ENCODE peak calls at places on chromosomes 6 and 20, in four cellular contexts. Q is HepG2, R is GM12878, V is K562. T is an unnamed sample.

GRCh38 chr20:7503501-7503900 is 436.8 kb downstream of the HAO1 start:
- DNase-seq in Q (no peak), R (no peak), V (no peak), T (no peak)

GRCh38 chr20:3572151-3572550 is 91.0 kb downstream of the GFRA4 start:
- DNase-seq in Q (no peak), R (no peak), V (no peak), T (no peak)

GRCh38 chr6:33126101-33126714 is 50.4 kb downstream of the HLA-DPB1 start:
- DNase-seq in Q (peak), R (no peak), V (peak), T (peak)

GRCh38 chr6:131103296-131103695 is 32.0 kb upstream of the AKAP7 start:
- DNase-seq in Q (no peak), R (no peak), V (no peak), T (no peak)

GRCh38 chr6:2839195-2839981 is 2.3 kb downstream of the SERPINB1 start:
- DNase-seq in Q (peak), R (no peak), V (no peak), T (no peak)

GRCh38 chr20:56181593-56181992 is 66.9 kb upstream of the MC3R start:
- DNase-seq in Q (no peak), R (no peak), V (no peak), T (no peak)

GRCh38 chr6:16130932-16131387 is 2.1 kb downstream of the MYLIP start:
- DNase-seq in Q (peak), R (peak), V (peak), T (peak)

GRCh38 chr20:58084966-58085365 is 143.5 kb downstream of the ANKRD60 start:
- DNase-seq in Q (no peak), R (no peak), V (no peak), T (no peak)

GRCh38 chr6:5315883-5316282 is 54.6 kb downstream of the FARS2 start:
- DNase-seq in Q (no peak), R (no peak), V (no peak), T (no peak)

GRCh38 chr6:2999005-2999620 is 581 bp upstream of the NQO2 start:
- DNase-seq in Q (peak), R (no peak), V (no peak), T (no peak)

GRCh38 chr6:136547336-136547735 is 2.9 kb downstream of the MAP7 start:
- DNase-seq in Q (no peak), R (no peak), V (no peak), T (peak)

GRCh38 chr6:82863771-82864170 is 201.9 kb downstream of the UBE3D start:
- DNase-seq in Q (no peak), R (no peak), V (no peak), T (no peak)

GRCh38 chr20:46681032-46681854 is 8.0 kb downstream of the TP53RK start:
- DNase-seq in Q (peak), R (peak), V (peak), T (peak)

GRCh38 chr6:30480536-30481156 is 8.7 kb upstream of the HLA-E start:
- DNase-seq in Q (no peak), R (no peak), V (no peak), T (no peak)
- TF ChIP-seq FOXK2 in Q (no peak), R (peak), V (no peak), T (no peak)

GRCh38 chr20:1357921-1358671 is 29.2 kb upstream of the SDCBP2 start:
- DNase-seq in Q (no peak), R (no peak), V (no peak), T (no peak)
- TF ChIP-seq FOXK2 in Q (no peak), R (no peak), V (no peak), T (no peak)

GRCh38 chr6:70119218-70119835 is 183.6 kb downstream of the COL9A1 start:
- DNase-seq in Q (peak), R (no peak), V (no peak), T (no peak)

GRCh38 chr6:70130865-70131264 is 172.0 kb downstream of the COL9A1 start:
- DNase-seq in Q (no peak), R (no peak), V (no peak), T (no peak)

GRCh38 chr6:70124443-70124842 is 178.4 kb downstream of the COL9A1 start:
- DNase-seq in Q (no peak), R (no peak), V (no peak), T (no peak)

GRCh38 chr6:70129341-70129740 is 173.5 kb downstream of the COL9A1 start:
- DNase-seq in Q (no peak), R (no peak), V (no peak), T (no peak)

DNA sequence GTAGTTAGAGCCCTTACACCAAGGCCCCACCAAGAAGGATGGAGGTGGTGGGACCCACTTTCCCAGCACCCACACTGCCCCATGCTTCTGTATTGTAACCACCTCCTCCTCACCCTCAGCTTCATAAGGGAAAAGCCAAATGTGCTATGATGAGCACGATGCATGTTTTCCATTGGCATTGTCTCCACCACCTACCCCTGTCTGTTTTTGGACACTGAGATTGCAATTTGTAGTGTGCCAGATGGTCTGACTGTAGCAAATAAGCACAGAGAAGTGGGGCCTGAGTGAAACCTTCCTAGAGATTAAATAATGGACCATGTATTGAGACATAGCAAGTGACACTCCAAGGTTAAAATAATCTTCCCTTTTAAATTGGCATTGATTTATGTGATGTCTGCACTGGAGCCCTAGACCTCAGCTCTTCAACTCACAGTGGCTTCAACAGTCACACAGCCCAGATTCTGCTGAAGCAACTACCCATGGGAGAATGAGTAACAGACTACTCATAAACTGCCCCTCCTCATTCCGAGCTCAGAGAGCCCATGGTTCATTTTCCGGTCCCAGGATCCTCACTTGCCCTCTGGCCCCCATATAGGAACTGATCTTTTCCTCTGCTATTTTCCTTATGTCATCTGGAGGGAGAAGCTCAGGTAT is 177.9 kb downstream of the COL9A1 start:
- DNase-seq in Q (no peak), R (no peak), V (no peak), T (no peak)
- TF ChIP-seq FOXK2 in Q (no peak), R (no peak), V (no peak), T (no peak)

DNA sequence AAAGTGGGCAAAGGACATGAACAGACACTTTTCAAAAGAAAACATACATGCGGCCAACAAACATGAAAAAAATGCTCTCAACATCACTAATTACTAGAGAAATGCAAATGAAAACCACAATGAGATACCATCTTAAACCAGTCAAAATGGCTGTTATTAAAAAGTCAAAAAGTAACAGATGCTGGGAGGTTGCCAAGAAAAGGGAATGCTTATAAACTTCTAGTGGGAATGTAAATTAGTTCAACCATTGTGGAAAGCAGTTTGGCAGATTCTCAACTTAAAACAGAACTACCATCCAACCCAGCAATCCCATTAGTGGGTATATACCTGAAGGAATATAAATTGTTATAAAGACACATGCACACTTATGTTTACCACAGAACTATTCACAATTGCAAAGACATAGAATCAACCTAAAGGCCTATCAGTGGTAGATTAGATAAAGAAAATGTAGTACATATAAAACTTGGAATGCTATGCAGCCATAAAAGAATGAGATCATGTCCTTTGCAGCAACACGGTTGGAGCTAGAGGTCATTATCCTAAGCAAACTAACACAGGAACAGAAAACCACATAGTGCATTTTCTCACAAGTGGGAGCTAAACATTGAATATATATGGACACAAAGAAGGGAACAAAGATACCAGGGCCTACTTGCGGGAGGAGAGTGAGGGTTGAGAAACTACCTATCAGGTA is 16.3 kb downstream of the CENPQ start:
- DNase-seq in Q (no peak), R (no peak), V (no peak), T (no peak)
- TF ChIP-seq FOXK2 in Q (no peak), R (no peak), V (no peak), T (no peak)

GRCh38 chr6:110415297-110415916 is at the start of gene DDO:
- DNase-seq in Q (peak), R (no peak), V (peak), T (no peak)
- TF ChIP-seq FOXK2 in Q (no peak), R (no peak), V (no peak), T (no peak)

DNA sequence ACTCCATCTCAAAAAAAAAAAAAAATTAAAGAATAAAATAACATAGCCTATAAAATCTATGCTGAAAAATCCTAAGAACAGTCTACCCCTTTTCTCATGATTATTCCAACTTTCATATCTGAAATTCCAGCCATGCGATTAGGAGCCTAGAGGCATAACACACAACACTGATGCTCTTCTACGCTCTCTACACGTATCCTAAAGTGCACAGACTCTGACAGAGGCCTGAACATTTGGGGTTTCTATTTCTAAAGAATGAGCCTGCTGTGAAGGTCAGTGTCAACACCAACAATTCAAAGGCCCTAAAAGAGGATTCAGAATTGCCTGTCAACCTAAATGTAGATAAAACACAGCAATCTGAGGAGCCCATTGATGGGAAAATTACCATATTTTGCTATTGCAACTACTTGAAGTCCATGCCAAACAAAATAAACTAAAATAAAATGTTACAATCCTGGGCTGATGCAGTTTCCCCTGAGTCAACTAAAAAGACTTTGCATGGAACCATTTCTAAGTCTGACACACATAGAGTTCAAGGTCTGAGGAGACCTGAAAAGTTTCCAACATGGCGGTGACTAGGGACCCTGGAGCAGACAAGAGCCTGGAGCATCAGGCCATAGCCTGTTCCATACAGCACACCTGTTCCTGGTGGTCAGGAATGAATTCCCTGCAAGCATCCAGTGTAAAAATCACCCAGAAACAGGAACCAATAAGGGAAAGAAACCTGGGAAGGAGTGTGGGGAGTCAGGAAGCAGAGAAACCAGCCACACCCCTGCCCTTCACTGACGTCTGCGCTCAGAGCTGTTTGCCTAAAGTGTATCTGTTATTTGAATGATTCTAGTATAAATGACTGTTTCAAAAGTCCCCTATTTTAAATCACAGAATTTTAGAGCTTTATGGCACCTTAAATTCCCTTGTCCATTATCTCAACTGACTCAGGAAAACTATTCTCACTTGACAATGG is 11.8 kb downstream of the NINL start:
- DNase-seq in Q (no peak), R (no peak), V (no peak), T (no peak)
- TF ChIP-seq FOXK2 in Q (no peak), R (no peak), V (no peak), T (no peak)

T was measured in HEK293T.